ENCODE peak calls at places on chromosomes 2 and 18, in four cellular contexts. Y, G, R and Z are unnamed samples.

GRCh38 chr18:4106407-4107033 is 348.6 kb downstream of the DLGAP1 start:
- DNase-seq in Y (no peak), G (peak; percentile 26), R (peak; percentile 48), Z (peak; percentile 49)

GRCh38 chr2:168948621-168949212 is 47.6 kb downstream of the G6PC2 start:
- DNase-seq in Y (no peak), G (peak; percentile 46), R (peak; percentile 51), Z (peak; percentile 13)

GRCh38 chr2:70671059-70671685 is 96.8 kb downstream of the ADD2 start:
- DNase-seq in Y (no peak), G (no peak), R (no peak), Z (no peak)

GRCh38 chr2:201273330-201273983 is 13.1 kb downstream of the CASP8 start:
- DNase-seq in Y (no peak), G (no peak), R (no peak), Z (peak; percentile 25)

GRCh38 chr2:147294825-147295392 is 549.9 kb upstream of the ACVR2A start:
- DNase-seq in Y (no peak), G (no peak), R (no peak), Z (no peak)

GRCh38 chr2:102703305-102703704 is 58.5 kb upstream of the TMEM182 start:
- DNase-seq in Y (no peak), G (no peak), R (no peak), Z (no peak)

GRCh38 chr2:135246856-135247255 is 194.8 kb downstream of the RAB3GAP1 start:
- DNase-seq in Y (no peak), G (no peak), R (no peak), Z (no peak)

GRCh38 chr2:64525323-64525625 is 1.1 kb downstream of the AFTPH start:
- DNase-seq in Y (no peak), G (no peak), R (no peak), Z (peak; percentile 28)

GRCh38 chr2:762646-763045 is 85.4 kb upstream of the TMEM18 start:
- DNase-seq in Y (no peak), G (no peak), R (no peak), Z (no peak)

GRCh38 chr18:49846718-49847470 is 33.6 kb upstream of the ACAA2 start:
- DNase-seq in Y (no peak), G (no peak), R (no peak), Z (no peak)

GRCh38 chr2:225806105-225806504 is 406.6 kb downstream of the NYAP2 start:
- DNase-seq in Y (no peak), G (no peak), R (no peak), Z (no peak)

GRCh38 chr2:42141687-42142475 is 27.3 kb upstream of the EML4 start:
- DNase-seq in Y (no peak), G (peak; percentile 65), R (peak; percentile 23), Z (peak; percentile 94)

GRCh38 chr2:136248242-136248641 is 130.3 kb upstream of the CXCR4 start:
- DNase-seq in Y (no peak), G (peak; percentile 26), R (no peak), Z (no peak)

GRCh38 chr2:24831216-24831615 is 38.0 kb downstream of the CENPO start:
- DNase-seq in Y (no peak), G (no peak), R (no peak), Z (no peak)

GRCh38 chr18:80247403-80247916 is at the start of gene PARD6G:
- DNase-seq in Y (no peak), G (peak; percentile 82), R (peak; percentile 95), Z (peak; percentile 26)

GRCh38 chr2:130776550-130776949 is 21.2 kb downstream of the AMER3 start:
- DNase-seq in Y (no peak), G (no peak), R (no peak), Z (no peak)

GRCh38 chr2:84963692-84964405 is 7.1 kb upstream of the KCMF1 start:
- DNase-seq in Y (no peak), G (no peak), R (no peak), Z (peak; percentile 99)

GRCh38 chr18:68429111-68429510 is 285.8 kb downstream of the TMX3 start:
- DNase-seq in Y (no peak), G (no peak), R (no peak), Z (no peak)

GRCh38 chr2:105249181-105249580 is 7.6 kb downstream of the GPR45 start:
- DNase-seq in Y (no peak), G (no peak), R (no peak), Z (peak; percentile 32)

GRCh38 chr2:41853427-41854191 is 194.2 kb upstream of the PKDCC start:
- DNase-seq in Y (no peak), G (peak; percentile 59), R (peak; percentile 30), Z (peak; percentile 71)

GRCh38 chr18:67386028-67386427 is 130.5 kb downstream of the DSEL start:
- DNase-seq in Y (no peak), G (no peak), R (no peak), Z (peak; percentile 77)

GRCh38 chr2:37768491-37768925 is 97.1 kb upstream of the CDC42EP3 start:
- DNase-seq in Y (no peak), G (no peak), R (no peak), Z (peak; percentile 25)

GRCh38 chr2:229688141-229688540 is 26.2 kb downstream of the DNER start:
- DNase-seq in Y (no peak), G (no peak), R (no peak), Z (no peak)

GRCh38 chr18:45059695-45060094 is 379.0 kb downstream of the SETBP1 start:
- DNase-seq in Y (no peak), G (no peak), R (peak; percentile 24), Z (no peak)

GRCh38 chr2:192190474-192190873 is 4.3 kb downstream of the TMEFF2 start:
- DNase-seq in Y (no peak), G (no peak), R (no peak), Z (peak; percentile 20)

GRCh38 chr2:88658318-88658717 is 31.1 kb upstream of the EIF2AK3 start:
- DNase-seq in Y (no peak), G (no peak), R (no peak), Z (no peak)

GRCh38 chr2:55119711-55120487 is 69.6 kb upstream of the RTN4 start:
- DNase-seq in Y (no peak), G (no peak), R (no peak), Z (no peak)

GRCh38 chr2:55118643-55119065 is 68.4 kb upstream of the RTN4 start:
- DNase-seq in Y (no peak), G (no peak), R (no peak), Z (no peak)

GRCh38 chr2:55120634-55121359 is 70.5 kb upstream of the RTN4 start:
- DNase-seq in Y (no peak), G (peak; percentile 46), R (no peak), Z (no peak)

GRCh38 chr2:55123851-55124269 is 73.6 kb upstream of the RTN4 start:
- DNase-seq in Y (no peak), G (no peak), R (no peak), Z (no peak)
- TF ChIP-seq FOXK2 in Y (no peak), G (no peak), R (no peak), Z (no peak)

DNA sequence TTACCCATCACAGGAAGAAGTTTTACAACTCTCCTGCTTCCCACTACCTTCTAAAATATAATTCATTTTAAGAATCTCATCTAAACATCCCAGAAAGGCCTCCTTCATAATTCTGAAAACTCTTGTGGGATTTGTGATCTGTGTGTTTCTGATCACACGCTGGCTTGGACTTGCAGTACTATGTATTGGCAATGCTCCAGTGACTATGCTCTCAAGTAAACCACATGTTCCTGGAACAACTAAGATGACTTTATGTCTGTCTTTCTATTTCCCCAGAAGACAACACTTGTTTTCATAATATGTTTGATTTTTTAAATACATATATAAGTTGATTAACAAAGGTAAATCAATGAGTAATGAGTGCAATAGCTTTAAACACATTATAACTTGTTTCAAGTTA is 376.6 kb upstream of the NETO1 start:
- DNase-seq in Y (no peak), G (no peak), R (no peak), Z (no peak)
- TF ChIP-seq FOXK2 in Y (no peak), G (no peak), R (no peak), Z (no peak)

GRCh38 chr18:69484699-69485396 is 84.2 kb downstream of the DOK6 start:
- DNase-seq in Y (no peak), G (no peak), R (no peak), Z (peak; percentile 22)
- TF ChIP-seq FOXK2 in Y (no peak), G (no peak), R (no peak), Z (no peak)

GRCh38 chr2:165762723-165763122 is 31.3 kb downstream of the GALNT3 start:
- DNase-seq in Y (no peak), G (no peak), R (no peak), Z (no peak)
- TF ChIP-seq FOXK2 in Y (no peak), G (no peak), R (no peak), Z (no peak)

GRCh38 chr18:73752546-73752945 is 395.1 kb downstream of the FBXO15 start:
- DNase-seq in Y (no peak), G (no peak), R (no peak), Z (no peak)
- TF ChIP-seq FOXK2 in Y (no peak), G (no peak), R (no peak), Z (no peak)

DNA sequence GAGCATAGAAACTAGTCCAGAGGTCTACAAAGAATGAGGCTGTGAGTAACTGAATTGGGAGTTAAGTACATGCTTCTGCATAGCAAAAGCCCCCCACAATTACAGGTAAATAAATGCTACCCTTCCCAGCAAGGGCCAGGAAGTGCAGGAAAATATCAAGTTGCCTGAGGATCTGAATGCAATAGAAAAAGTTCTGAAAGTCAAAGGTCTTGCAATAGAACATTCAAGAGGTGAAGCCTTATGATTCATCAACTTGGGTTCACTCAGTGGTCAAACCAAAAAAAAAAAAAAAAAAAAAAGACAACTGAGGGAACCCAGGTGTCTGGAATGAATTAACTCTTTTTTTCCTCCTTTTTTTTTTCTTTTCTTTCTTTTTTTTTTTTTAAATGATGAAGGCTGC is 42.8 kb upstream of the RFX8 start:
- DNase-seq in Y (no peak), G (no peak), R (no peak), Z (peak; percentile 45)
- TF ChIP-seq FOXK2 in Y (no peak), G (no peak), R (no peak), Z (no peak)